ENCODE peak calls at places on chromosomes 2 and 18, in four cellular contexts. N, Q, V and M are unnamed samples.

GRCh38 chr2:9105601-9106337 is 100.8 kb upstream of the ASAP2 start:
- DNase-seq in V (no peak), Q (no peak), N (no peak), M (no peak)

GRCh38 chr2:160719116-160719515 is 225.5 kb upstream of the RBMS1 start:
- DNase-seq in V (no peak), N (no peak), Q (no peak), M (no peak)

GRCh38 chr18:9328776-9329175 is 5.8 kb upstream of the TWSG1 start:
- DNase-seq in N (no peak), Q (no peak), V (no peak), M (no peak)

GRCh38 chr2:141534671-141535359 is 596.0 kb downstream of the LRP1B start:
- DNase-seq in V (no peak), N (no peak), Q (no peak), M (no peak)

GRCh38 chr2:136844546-136844945 is 79.2 kb downstream of the THSD7B start:
- DNase-seq in N (no peak), Q (no peak), V (no peak), M (no peak)

GRCh38 chr2:13050764-13051163 is 334.0 kb downstream of the TRIB2 start:
- DNase-seq in Q (no peak), N (no peak), V (no peak), M (no peak)

GRCh38 chr2:60463249-60463648 is 90.2 kb downstream of the BCL11A start:
- DNase-seq in N (peak; percentile 44), Q (no peak), V (no peak), M (no peak)

GRCh38 chr2:189506514-189506976 is 65.3 kb downstream of the WDR75 start:
- DNase-seq in V (no peak), N (no peak), Q (no peak), M (no peak)

GRCh38 chr18:56148373-56148772 is 490.0 kb downstream of the TXNL1 start:
- DNase-seq in Q (no peak), N (no peak), V (no peak), M (no peak)

GRCh38 chr18:10202947-10203346 is 251.5 kb upstream of the APCDD1 start:
- DNase-seq in Q (no peak), V (no peak), N (no peak), M (no peak)

GRCh38 chr2:40093036-40093673 is 314.1 kb upstream of the THUMPD2 start:
- DNase-seq in V (no peak), Q (no peak), N (no peak), M (no peak)

GRCh38 chr2:557635-558301 is 119.4 kb downstream of the TMEM18 start:
- DNase-seq in V (no peak), Q (no peak), N (no peak), M (peak; percentile 29)

GRCh38 chr2:43109261-43109743 is 117.1 kb downstream of the ZFP36L2 start:
- DNase-seq in N (no peak), V (no peak), Q (no peak), M (no peak)

GRCh38 chr2:20093263-20094141 is 42.1 kb upstream of the LAPTM4A start:
- DNase-seq in V (no peak), Q (peak; percentile 47), N (peak; percentile 63), M (peak; percentile 71)

GRCh38 chr2:103153580-103153979 is 391.7 kb downstream of the TMEM182 start:
- DNase-seq in Q (no peak), V (no peak), N (no peak), M (no peak)

GRCh38 chr2:67797801-67798535 is 264.8 kb downstream of the C1D start:
- DNase-seq in V (no peak), N (no peak), Q (no peak), M (no peak)

GRCh38 chr2:237873961-237874551 is 14.6 kb downstream of the RAMP1 start:
- DNase-seq in N (no peak), Q (no peak), V (peak; percentile 28), M (no peak)

GRCh38 chr2:237876518-237876917 is 17.1 kb downstream of the RAMP1 start:
- DNase-seq in N (no peak), Q (no peak), V (peak; percentile 2), M (no peak)

GRCh38 chr2:237874585-237875161 is 15.2 kb downstream of the RAMP1 start:
- DNase-seq in N (no peak), Q (no peak), V (peak; percentile 21), M (no peak)

GRCh38 chr2:237876056-237876439 is 16.6 kb downstream of the RAMP1 start:
- DNase-seq in N (no peak), V (peak; percentile 44), Q (no peak), M (no peak)

DNA sequence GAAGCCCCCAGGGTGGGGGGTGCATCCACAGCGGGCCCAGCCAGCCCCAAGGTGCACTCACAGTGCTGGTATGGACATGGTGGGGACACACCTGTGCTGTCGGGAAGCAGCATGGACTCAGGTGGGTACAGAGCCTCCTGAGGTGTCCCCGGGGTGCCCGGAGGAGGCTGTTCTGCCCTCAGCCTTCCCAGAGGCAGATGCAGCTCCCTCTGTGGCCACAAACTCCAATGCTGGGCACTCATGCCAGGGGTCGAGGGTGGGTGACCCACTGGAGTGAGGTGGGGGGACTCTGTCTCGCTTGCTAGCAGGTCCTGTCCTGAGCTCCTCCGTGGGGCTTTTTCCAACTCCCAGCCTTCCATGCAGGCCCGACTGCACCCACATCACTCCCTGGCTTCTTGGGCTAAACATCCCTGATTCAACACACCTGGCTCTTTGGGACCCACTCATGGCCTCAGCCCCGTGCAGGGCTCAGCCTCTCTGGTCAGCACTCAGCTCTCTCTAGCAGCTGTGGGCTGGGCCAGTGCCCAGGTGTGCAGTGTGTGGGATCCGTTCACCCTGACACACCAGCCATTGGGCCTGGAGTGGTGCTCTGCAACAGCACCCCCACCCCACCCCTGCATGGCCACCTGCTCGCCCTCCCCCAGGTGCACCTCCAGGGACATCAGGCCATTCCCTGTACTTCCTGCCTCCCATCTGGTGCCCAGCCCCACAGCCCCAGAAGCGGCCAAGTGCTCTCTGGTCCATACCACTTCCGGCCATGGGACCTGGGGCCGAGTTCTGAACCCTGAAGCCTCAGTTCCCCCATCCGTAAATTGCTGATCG is 16.0 kb downstream of the RAMP1 start:
- DNase-seq in N (no peak), Q (no peak), V (peak; percentile 39), M (no peak)
- H3K4me1 ChIP-seq in N (peaks cover 3% of the 10 kb centered on the region), Q (no peaks in the 10 kb centered on the region), V (no peaks in the 10 kb centered on the region), M (no peaks in the 10 kb centered on the region)

DNA sequence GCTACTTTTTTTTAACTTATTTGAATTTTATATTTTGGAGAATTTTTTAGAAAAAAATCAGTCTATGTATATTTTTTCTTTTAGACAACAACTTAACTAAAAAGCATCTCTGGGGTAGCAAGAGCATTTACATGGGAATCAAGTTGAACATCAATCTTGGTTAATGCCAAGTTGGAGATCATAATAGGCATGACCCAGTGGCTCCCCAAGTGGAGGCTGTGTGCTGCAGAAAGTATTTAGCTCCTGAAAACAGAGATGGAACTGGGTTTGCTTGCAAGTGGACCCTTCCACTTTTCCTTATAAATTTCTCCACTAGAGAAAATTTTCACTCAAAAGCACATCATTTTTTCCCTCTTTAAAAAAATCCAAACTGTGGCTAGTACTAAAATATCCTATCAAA is 23.9 kb upstream of the CAVIN2 start:
- DNase-seq in Q (no peak), N (no peak), V (no peak), M (no peak)
- TF ChIP-seq CTCF in Q (no peak), N (no peak), V (no peak), M (no peak)

GRCh38 chr2:1623906-1624445 is 120.3 kb downstream of the PXDN start:
- DNase-seq in N (no peak), V (no peak), Q (peak; percentile 2), M (no peak)
- H3K4me1 ChIP-seq in N (peaks cover 20% of the 10 kb centered on the region), V (peaks cover 26% of the 10 kb centered on the region), Q (peaks cover 15% of the 10 kb centered on the region), M (no peaks in the 10 kb centered on the region)

DNA sequence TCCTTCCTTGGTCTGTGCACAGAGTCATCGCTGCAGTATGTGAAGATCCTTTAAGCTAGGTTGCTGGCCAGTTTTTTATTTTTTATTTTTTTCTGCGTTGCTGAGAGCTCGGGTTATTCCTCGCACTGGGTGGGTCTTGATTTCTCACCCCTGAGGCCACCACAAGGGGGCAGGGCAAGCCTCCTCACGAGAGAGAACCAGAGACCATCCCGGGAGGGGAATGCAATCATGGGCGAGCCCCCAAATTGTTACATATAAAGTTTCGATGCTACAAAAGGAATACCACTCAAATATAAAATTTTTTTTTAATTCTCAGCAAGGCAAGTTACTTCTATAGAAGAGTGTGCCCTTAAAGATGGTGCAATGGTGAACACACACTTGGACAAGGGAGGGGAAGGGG is 24.9 kb downstream of the HTR2B start:
- DNase-seq in Q (no peak), V (no peak), N (no peak), M (no peak)
- TF ChIP-seq CTCF in Q (no peak), V (no peak), N (no peak), M (no peak)

DNA sequence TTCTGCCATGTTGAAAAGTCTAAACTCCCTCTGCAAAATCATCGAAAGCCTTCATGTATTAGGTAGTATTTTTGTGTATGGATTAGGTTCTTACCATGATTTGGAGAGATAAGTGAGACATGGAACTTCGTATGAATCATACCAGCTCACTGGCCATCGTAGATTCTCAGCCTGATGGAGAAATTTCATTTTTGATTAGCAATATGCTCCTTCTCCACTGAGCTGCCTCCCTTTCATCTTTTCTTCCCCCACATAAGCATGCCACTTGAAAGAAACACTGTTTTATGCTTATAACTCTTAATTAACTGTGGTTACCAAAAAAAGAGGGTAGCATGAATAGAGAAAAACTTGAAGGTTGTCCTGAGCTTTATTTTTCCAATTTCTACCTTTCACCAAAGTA is 111.9 kb downstream of the NCK2 start:
- DNase-seq in V (no peak), N (no peak), Q (no peak), M (no peak)
- H3K4me1 ChIP-seq in V (peaks cover 9% of the 10 kb centered on the region), N (peaks cover 33% of the 10 kb centered on the region), Q (peaks cover 47% of the 10 kb centered on the region), M (peaks cover 16% of the 10 kb centered on the region)